ENCODE peak calls at places on chromosome 9, in four cellular contexts. O is H1, D is HCT116, I is K562. M is an unnamed sample.

GRCh38 chr9:76219555-76220151 is 174.6 kb downstream of the RFK start:
- DNase-seq in O (no peak), D (no peak), I (no peak), M (no peak)

GRCh38 chr9:91740713-91741112 is 209.3 kb downstream of the ROR2 start:
- DNase-seq in D (no peak), I (no peak), O (no peak), M (no peak)

GRCh38 chr9:125427556-125427955 is 165.9 kb downstream of the GAPVD1 start:
- DNase-seq in D (peak), I (no peak), O (no peak), M (no peak)

GRCh38 chr9:110126986-110127864 is 80.7 kb downstream of the C9orf152 start:
- DNase-seq in O (no peak), I (no peak), D (no peak), M (peak)

GRCh38 chr9:33813712-33814641 is 3.0 kb upstream of the UBE2R2 start:
- DNase-seq in D (peak), I (peak), O (no peak), M (peak)

GRCh38 chr9:115132648-115133047 is 14.7 kb upstream of the TNC start:
- DNase-seq in I (no peak), D (no peak), O (no peak), M (no peak)

GRCh38 chr9:76534031-76534430 is 75.0 kb downstream of the GCNT1 start:
- DNase-seq in O (no peak), D (no peak), I (no peak), M (no peak)

GRCh38 chr9:107755267-107755666 is 265.7 kb upstream of the KLF4 start:
- DNase-seq in O (no peak), I (no peak), D (peak), M (no peak)

GRCh38 chr9:131273146-131273545 is 3.2 kb downstream of the FAM78A start:
- DNase-seq in O (no peak), I (peak), D (no peak), M (no peak)

GRCh38 chr9:70816891-70817290 is 304.5 kb downstream of the TRPM3 start:
- DNase-seq in I (no peak), O (no peak), D (no peak), M (no peak)

GRCh38 chr9:79917417-79917816 is 345.7 kb downstream of the TLE4 start:
- DNase-seq in O (no peak), I (no peak), D (no peak), M (no peak)

GRCh38 chr9:34652608-34653007 is 623 bp downstream of the IL11RA start:
- DNase-seq in O (no peak), D (no peak), I (no peak), M (no peak)

GRCh38 chr9:128577206-128577605 is 24.8 kb downstream of the SPTAN1 start:
- DNase-seq in I (no peak), O (no peak), D (no peak), M (no peak)

GRCh38 chr9:113590991-113591898 is 127.7 kb downstream of the RGS3 start:
- DNase-seq in I (peak), O (peak), D (no peak), M (peak)

GRCh38 chr9:134557331-134557730 is 84.3 kb upstream of the COL5A1 start:
- DNase-seq in O (no peak), I (no peak), D (no peak), M (no peak)

GRCh38 chr9:115540091-115540490 is 422.1 kb upstream of the TNC start:
- DNase-seq in D (no peak), I (no peak), O (no peak), M (no peak)

GRCh38 chr9:116234091-116234490 is 80.5 kb downstream of the PAPPA start:
- DNase-seq in I (no peak), O (peak), D (no peak), M (no peak)

GRCh38 chr9:38437193-38437823 is 13.1 kb upstream of the IGFBPL1 start:
- DNase-seq in I (no peak), O (no peak), D (no peak), M (peak)

GRCh38 chr9:72427801-72428200 is 62.8 kb upstream of the ZFAND5 start:
- DNase-seq in I (no peak), O (no peak), D (no peak), M (no peak)

GRCh38 chr9:120071760-120072159 is 508.2 kb downstream of the CDK5RAP2 start:
- DNase-seq in O (no peak), I (no peak), D (no peak), M (no peak)

GRCh38 chr9:108040783-108041182 is 551.2 kb upstream of the KLF4 start:
- DNase-seq in D (no peak), I (peak), O (no peak), M (no peak)

GRCh38 chr9:86549434-86549833 is 195.2 kb upstream of the TUT7 start:
- DNase-seq in O (no peak), D (no peak), I (no peak), M (no peak)

GRCh38 chr9:134321571-134321930 is 4.7 kb upstream of the RXRA start:
- DNase-seq in D (no peak), I (no peak), O (no peak), M (no peak)

GRCh38 chr9:37995348-37995737 is 73.7 kb downstream of the SHB start:
- DNase-seq in D (no peak), O (no peak), I (no peak), M (no peak)

GRCh38 chr9:99736291-99736690 is 85.4 kb upstream of the NR4A3 start:
- DNase-seq in I (no peak), O (no peak), D (no peak), M (no peak)

GRCh38 chr9:71859939-71860338 is 51.1 kb downstream of the ABHD17B start:
- DNase-seq in D (no peak), O (no peak), I (no peak), M (no peak)

GRCh38 chr9:108640211-108640610 is 215.6 kb downstream of the ACTL7B start:
- DNase-seq in I (no peak), O (no peak), D (no peak), M (no peak)

GRCh38 chr9:89042984-89043383 is 51.7 kb downstream of the S1PR3 start:
- DNase-seq in O (no peak), D (no peak), I (no peak), M (no peak)

GRCh38 chr9:73548201-73548600 is 396.5 kb downstream of the ANXA1 start:
- DNase-seq in I (no peak), O (no peak), D (no peak), M (no peak)

GRCh38 chr9:86604741-86605140 is 250.5 kb upstream of the TUT7 start:
- DNase-seq in I (no peak), D (no peak), O (no peak), M (no peak)

GRCh38 chr9:70065572-70065971 is 21.9 kb downstream of the MAMDC2 start:
- DNase-seq in O (no peak), D (no peak), I (no peak), M (no peak)

GRCh38 chr9:125932012-125932411 is 184.8 kb downstream of the PBX3 start:
- DNase-seq in I (no peak), O (no peak), D (peak), M (no peak)

GRCh38 chr9:71524446-71524845 is 243.9 kb downstream of the CEMIP2 start:
- DNase-seq in O (no peak), I (no peak), D (no peak), M (no peak)

GRCh38 chr9:110291921-110292575 is 35.7 kb upstream of the TXN start:
- DNase-seq in I (no peak), O (no peak), D (no peak), M (no peak)

GRCh38 chr9:105064248-105065118 is 136.5 kb upstream of the ABCA1 start:
- DNase-seq in I (no peak), D (no peak), O (no peak), M (peak)

GRCh38 chr9:70197384-70198039 is 61.3 kb upstream of the SMC5 start:
- DNase-seq in O (no peak), I (no peak), D (no peak), M (no peak)

DNA sequence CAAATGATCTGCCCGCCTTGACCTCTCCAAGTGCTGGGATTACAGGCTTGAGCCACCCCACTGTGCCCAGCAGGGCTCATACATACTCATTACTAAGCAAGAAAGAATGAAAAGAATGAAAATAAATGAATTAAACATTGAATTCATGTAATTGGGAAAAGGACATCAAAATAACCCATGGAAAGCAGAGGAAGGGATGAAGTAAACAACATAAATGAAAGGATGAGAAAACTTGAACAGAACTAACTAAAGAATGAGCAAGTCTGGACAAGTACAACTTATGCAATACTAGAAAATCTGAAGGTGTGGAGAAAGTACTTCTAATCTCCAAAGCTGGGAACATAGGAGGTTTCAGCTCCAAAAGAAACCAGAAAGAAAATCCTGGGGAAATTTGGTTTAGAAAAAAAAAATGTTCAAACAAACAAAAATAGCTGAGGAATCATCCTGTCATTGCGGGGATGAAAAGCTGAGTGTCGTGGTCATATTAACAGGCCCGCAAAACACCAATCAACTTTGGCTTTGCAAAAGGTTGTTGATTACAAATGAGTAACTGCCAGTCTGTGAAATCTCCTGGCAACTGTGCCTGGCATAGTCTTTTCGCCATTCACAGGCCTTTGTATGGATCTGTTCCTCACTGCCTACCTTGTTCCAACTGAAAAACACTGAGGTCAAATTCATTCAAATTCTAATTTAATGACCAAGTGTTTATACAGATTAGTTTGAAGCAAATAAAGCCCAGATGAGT is 2.3 kb upstream of the AK3 start:
- DNase-seq in I (no peak), O (no peak), D (no peak), M (no peak)
- TF ChIP-seq FOSL1 in I (no peak), O (no peak), D (no peak), M (no peak)

GRCh38 chr9:94843089-94843488 is 116.6 kb downstream of the AOPEP start:
- DNase-seq in D (no peak), O (no peak), I (no peak), M (peak)

GRCh38 chr9:94846739-94847138 is 120.2 kb downstream of the AOPEP start:
- DNase-seq in I (no peak), D (no peak), O (no peak), M (no peak)

GRCh38 chr9:94851467-94851866 is 125.0 kb downstream of the AOPEP start:
- DNase-seq in D (no peak), O (no peak), I (no peak), M (no peak)

GRCh38 chr9:94850540-94851434 is 124.3 kb downstream of the AOPEP start:
- DNase-seq in O (no peak), D (no peak), I (no peak), M (no peak)

GRCh38 chr9:94847486-94847885 is 121.0 kb downstream of the AOPEP start:
- DNase-seq in O (no peak), D (no peak), I (no peak), M (no peak)
- TF ChIP-seq FOSL1 in O (no peak), D (no peak), I (no peak), M (no peak)

DNA sequence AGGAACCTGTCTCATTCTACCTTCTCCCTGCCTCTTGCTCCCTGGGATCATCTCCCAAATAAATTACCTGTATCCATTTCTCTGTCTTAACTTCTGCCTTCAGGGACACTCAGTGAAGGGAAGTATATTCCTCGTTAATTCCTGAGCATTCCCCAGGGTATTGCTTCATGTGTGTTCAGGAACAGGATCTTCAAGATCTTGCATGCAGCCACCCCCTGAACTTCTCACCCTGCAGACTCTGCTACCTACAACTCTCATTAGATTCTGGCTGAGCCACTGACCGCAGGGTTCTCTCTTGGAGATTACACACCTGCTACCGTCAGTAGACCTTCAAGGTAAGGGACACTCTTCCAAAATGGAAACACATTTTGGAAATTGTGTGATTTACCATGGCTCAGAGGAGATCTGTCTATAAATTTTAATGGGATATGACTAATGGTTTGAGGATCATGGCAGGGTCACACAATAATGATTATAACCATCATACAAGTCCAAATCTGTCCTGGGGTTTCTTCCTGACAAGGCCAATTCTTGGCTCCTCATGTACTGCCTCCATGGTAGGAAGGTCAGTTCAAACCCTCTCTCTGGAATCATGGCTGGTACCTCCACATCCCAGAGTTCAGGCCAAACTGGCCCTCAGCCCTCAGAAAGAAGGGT is 38.9 kb upstream of the UGCG start:
- DNase-seq in I (no peak), D (no peak), O (no peak), M (no peak)
- TF ChIP-seq FOSL1 in I (no peak), D (no peak), O (no peak), M (no peak)

DNA sequence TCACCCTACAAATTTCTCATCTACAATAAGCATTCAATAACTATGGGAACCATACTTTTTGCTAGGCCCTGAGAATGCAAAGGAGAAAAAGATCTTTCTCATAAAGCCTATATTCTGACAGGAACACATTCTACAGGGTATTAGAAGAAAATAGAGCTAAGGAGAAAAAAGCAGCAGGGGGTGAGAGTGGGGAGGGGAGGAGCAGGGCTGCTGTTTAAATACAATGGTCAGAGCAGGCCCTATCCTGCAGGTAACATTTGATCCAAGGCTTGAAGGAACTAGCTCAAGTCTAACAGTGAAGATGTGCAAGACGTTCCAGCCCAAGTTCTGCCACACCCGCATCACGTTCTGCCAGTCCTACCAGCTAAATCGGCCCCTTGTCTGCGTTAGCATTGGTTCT is 89.7 kb downstream of the ELAVL2 start:
- DNase-seq in O (no peak), I (no peak), D (no peak), M (no peak)
- TF ChIP-seq FOSL1 in O (no peak), I (no peak), D (no peak), M (no peak)

GRCh38 chr9:16505159-16505558 is 365.3 kb downstream of the BNC2 start:
- DNase-seq in O (no peak), I (no peak), D (no peak), M (no peak)
- TF ChIP-seq FOSL1 in O (no peak), I (no peak), D (no peak), M (no peak)

GRCh38 chr9:127162046-127162445 is 39.6 kb upstream of the ANGPTL2 start:
- DNase-seq in O (no peak), I (no peak), D (no peak), M (no peak)
- TF ChIP-seq FOSL1 in O (no peak), I (no peak), D (no peak), M (no peak)

GRCh38 chr9:83291196-83291595 is 228.3 kb upstream of the RASEF start:
- DNase-seq in D (no peak), I (no peak), O (no peak), M (no peak)
- TF ChIP-seq FOSL1 in D (no peak), I (no peak), O (no peak), M (no peak)